ENCODE peak calls at places on chromosomes 13 and 19, in five cellular contexts. Y, O, X, G and P are unnamed samples. For H3K36me3, the result is how much of the 10 kb centered on the place peaks cover.

GRCh38 chr19:54152878-54153524 is 6.5 kb downstream of the LENG1 start:
- DNase-seq in G (no peak), O (no peak), X (no peak), Y (no peak), P (no peak)

GRCh38 chr13:112072531-112073244 is 5.7 kb downstream of the SOX1 start:
- DNase-seq in X (no peak), O (no peak), G (no peak), Y (no peak), P (no peak)

GRCh38 chr13:37526710-37527446 is 71.7 kb downstream of the POSTN start:
- DNase-seq in G (no peak), Y (peak), X (no peak), O (no peak), P (no peak)

GRCh38 chr19:40223135-40223822 is 3.2 kb downstream of the CCNP start:
- DNase-seq in Y (no peak), X (no peak), O (peak), G (peak), P (no peak)

GRCh38 chr13:50129923-50130685 is 114.9 kb downstream of the KCNRG start:
- DNase-seq in X (no peak), G (peak), Y (peak), O (no peak), P (no peak)

GRCh38 chr19:33438987-33439781 is 65.7 kb downstream of the CEBPG start:
- DNase-seq in G (no peak), X (no peak), Y (no peak), O (no peak), P (no peak)

GRCh38 chr19:5672708-5673459 is 7.4 kb downstream of the MICOS13 start:
- DNase-seq in G (no peak), X (no peak), O (no peak), Y (no peak), P (no peak)

GRCh38 chr13:23570099-23570926 is at the start of gene TNFRSF19:
- DNase-seq in G (no peak), Y (peak), O (peak), X (no peak), P (peak)

GRCh38 chr13:24668955-24669354 is 11.3 kb upstream of the ATP12A start:
- DNase-seq in X (no peak), G (peak), Y (no peak), O (no peak), P (no peak)

GRCh38 chr13:102012299-102013293 is 389.3 kb downstream of the FGF14 start:
- DNase-seq in G (no peak), X (peak), Y (no peak), O (no peak), P (no peak)

GRCh38 chr19:23071087-23071511 is 45.7 kb upstream of the ZNF730 start:
- DNase-seq in X (no peak), Y (no peak), G (peak), O (peak), P (no peak)

GRCh38 chr19:664913-665443 is 2.0 kb upstream of the RNF126 start:
- DNase-seq in X (peak), Y (peak), G (peak), O (peak), P (no peak)

GRCh38 chr13:36549771-36550170 is 117.5 kb downstream of the CCNA1 start:
- DNase-seq in O (no peak), Y (no peak), X (no peak), G (no peak), P (no peak)

DNA sequence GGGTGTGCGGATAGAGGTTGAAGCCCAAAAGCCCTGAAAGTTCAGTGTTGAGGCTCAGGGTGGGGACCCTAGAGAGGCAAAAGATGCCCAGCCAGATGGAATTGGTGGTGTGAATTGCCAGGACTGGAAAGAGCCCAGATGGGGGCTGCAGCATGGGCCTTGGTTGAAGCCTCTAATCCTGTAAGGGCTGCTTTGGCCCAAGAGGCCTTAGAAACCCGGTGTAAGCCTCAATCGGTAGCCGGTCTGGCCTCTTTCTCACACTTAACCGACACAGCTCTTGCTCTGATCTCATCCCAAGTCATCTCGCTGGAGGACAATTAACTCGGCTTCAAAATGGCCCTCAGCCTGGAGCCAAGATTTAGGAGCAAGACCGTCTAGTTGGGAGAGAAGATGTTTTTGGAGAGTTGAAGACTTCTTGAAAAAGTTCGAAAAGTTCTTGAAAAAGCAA is 2.0 kb downstream of the TPM4 start:
- DNase-seq in Y (peak), G (no peak), O (peak), X (no peak), P (no peak)
- H3K36me3 ChIP-seq in Y (under half), G (under half), O (under half), X (under half), P (under half)

DNA sequence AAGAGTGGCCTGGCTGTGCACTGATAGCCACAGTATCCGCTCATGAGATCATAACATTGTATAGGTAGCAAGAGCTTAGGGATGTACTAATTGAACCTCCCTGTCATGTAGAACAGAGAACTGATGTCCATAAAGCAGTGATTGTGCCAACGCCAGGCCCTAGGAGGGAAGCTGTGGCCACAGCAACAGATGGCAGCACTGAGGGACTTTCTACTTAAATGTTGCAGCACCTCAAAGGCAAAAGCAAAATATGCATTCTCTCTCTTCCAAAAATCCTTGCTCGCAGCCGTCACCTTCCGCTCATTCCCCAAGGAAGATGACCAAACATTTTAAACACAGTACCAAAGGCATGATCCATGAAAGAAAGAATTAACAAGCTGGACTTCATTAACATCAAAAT is 32.3 kb downstream of the COL4A1 start:
- DNase-seq in O (no peak), X (no peak), Y (no peak), G (no peak), P (no peak)
- TF ChIP-seq CTCF in O (peak), X (peak), Y (peak), G (no peak), P (no peak)

GRCh38 chr19:47511681-47512080 is 3.2 kb downstream of the NAPA start:
- DNase-seq in X (no peak), G (no peak), Y (no peak), O (no peak), P (no peak)

GRCh38 chr19:47514151-47514868 is 553 bp downstream of the NAPA start:
- DNase-seq in G (peak), Y (no peak), O (no peak), X (no peak), P (no peak)

GRCh38 chr19:47511128-47511517 is 3.7 kb downstream of the NAPA start:
- DNase-seq in Y (peak), X (no peak), O (peak), G (no peak), P (no peak)

GRCh38 chr19:47512183-47512947 is 2.5 kb downstream of the NAPA start:
- DNase-seq in Y (peak), G (peak), O (peak), X (no peak), P (peak)

DNA sequence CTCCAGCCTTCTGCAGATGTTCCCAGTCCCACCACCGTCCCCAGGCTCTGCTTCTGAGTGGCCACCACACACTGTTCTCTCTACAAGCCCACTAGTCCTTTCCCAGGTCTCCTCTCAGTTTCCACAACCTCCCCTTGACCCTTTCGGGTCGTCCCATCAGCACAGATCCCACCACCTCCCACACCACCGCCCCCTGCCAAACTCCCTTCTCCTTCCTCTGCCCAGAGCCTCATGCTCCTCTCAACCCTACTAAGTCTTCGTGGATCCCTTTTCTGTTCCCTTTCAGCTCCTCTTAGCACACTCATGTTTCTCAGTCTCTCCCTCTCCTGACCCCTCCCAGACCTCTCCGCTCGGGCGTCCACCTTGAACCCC is 1.9 kb downstream of the NAPA start:
- DNase-seq in O (no peak), G (no peak), Y (no peak), X (no peak), P (no peak)
- H3K4me3 ChIP-seq in O (no peak), G (peak), Y (peak), X (peak), P (peak)

DNA sequence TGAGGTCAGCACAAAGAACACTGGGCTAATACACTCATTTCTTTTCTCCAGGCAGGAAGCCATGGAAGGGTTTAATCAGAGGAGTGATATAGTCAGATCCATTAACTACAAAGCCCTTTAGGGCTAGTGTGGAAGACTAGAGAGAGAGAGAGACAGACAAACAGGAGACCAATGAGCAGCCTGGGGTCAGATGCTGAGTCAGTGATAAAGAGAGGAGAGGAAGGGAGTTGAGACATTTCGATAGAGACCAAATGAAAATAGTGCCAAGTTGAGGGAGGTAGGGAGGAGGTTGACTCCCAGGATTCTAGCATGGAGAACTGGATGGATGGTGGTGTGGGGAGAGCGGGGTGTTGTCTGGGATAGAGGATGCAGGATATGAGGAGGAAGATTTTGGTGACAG is 18.2 kb downstream of the ZNF473 start:
- DNase-seq in Y (no peak), G (no peak), X (no peak), O (no peak), P (no peak)
- H3K36me3 ChIP-seq in Y (half or more), G (under half), X (half or more), O (under half), P (under half)

GRCh38 chr19:7916137-7916907 is 1.7 kb downstream of the TGFBR3L start:
- DNase-seq in Y (no peak), G (no peak), X (no peak), O (no peak), P (no peak)
- TF ChIP-seq CTCF in Y (no peak), G (no peak), X (no peak), O (no peak), P (no peak)

DNA sequence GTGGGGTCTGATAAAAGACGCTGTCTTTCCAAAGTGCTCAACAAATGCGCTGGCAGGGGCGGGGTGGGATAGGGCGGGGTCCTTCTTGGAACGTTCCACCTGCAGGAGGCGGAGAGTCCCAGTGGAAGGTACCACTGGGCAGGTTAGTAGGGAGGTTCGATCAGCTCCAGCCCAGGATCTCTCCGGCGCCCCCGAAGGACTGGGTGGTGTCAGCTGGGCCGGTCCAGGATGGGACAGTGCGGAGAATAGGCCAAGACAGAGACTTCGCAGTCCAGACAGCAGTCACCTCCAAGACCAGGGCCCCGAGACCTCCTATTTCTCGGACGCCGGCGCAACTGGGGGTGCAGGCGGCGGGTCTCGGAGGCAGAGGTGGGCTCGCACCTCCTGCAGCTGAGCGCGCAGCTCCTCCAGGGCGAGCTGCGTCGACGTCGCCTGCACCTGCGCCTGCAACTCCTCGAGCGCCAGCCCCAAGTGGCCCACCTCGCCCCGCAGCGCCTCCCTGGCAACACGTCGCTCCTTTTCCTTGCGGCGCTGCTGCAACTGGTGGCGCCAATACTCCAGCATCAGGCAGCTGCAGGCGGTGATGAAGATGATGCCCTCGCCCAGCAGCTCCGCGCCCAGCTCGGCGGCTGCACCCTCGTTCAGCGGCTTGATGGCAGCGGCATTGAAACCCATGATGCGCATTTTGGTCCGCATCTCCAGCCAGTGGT is 21.6 kb downstream of the VASP start:
- DNase-seq in X (no peak), G (peak), Y (no peak), O (peak), P (no peak)
- H3K4me3 ChIP-seq in X (peak), G (peak), Y (peak), O (no peak), P (peak)

GRCh38 chr19:8476524-8476923 is 25.9 kb downstream of the PRAM1 start:
- DNase-seq in Y (no peak), O (no peak), G (no peak), X (no peak), P (no peak)
- H3K36me3 ChIP-seq in Y (half or more), O (under half), G (under half), X (under half), P (under half)

GRCh38 chr19:14023404-14024235 is 4.3 kb upstream of the RLN3 start:
- DNase-seq in X (no peak), G (peak), O (peak), Y (no peak), P (no peak)
- TF ChIP-seq CTCF in X (peak), G (peak), O (peak), Y (peak), P (peak)

GRCh38 chr19:7098096-7098495 is 28.6 kb downstream of the ZNF557 start:
- DNase-seq in G (no peak), X (no peak), O (no peak), Y (no peak), P (no peak)
- H3K4me3 ChIP-seq in G (no peak), X (peak), O (peak), Y (no peak), P (no peak)

DNA sequence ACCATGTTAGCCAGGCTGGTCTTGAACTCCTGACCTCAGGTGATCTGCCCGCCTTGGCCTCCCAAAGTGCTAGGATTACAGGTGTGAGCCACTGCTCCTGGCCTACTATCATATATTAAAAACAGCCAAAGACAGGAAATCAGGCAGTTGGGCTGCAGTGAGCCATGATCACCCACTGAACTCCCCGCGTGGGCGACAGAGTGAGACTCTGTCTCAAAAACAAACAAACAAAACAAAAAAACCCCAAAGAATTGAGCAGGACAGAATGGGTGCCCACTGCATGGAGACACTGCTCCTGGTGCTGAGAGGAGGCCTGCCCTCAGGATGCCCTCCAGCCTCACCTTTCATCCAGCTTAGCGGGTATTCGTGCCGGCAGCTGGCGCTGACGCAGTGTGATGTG is 5.2 kb upstream of the RINL start:
- DNase-seq in Y (no peak), X (no peak), O (no peak), G (no peak), P (no peak)
- H3K36me3 ChIP-seq in Y (half or more), X (under half), O (under half), G (under half), P (under half)